ENCODE peak calls at places on chromosome 6, in seven cellular contexts. T is OCI-LY7, G is HCT116, D is MM.1S, Q is PC-3, W is GM23248, F is hepatocyte. U is an unnamed sample.

GRCh38 chr6:79601020-79601609 is 30.0 kb upstream of the SH3BGRL2 start:
- DNase-seq in G (no peak), Q (peak; percentile 83), F (peak; percentile 57), W (peak; percentile 37), D (no peak), T (no peak), U (no peak)

GRCh38 chr6:136737343-136738177 is 54.7 kb downstream of the MAP3K5 start:
- DNase-seq in G (no peak), D (no peak), W (peak; percentile 20), F (no peak), Q (no peak), T (no peak), U (no peak)

GRCh38 chr6:30963641-30964040 is 19.9 kb upstream of the MUC21 start:
- DNase-seq in F (no peak), T (no peak), D (no peak), W (peak; percentile 18), G (no peak), Q (peak; percentile 49), U (no peak)

GRCh38 chr6:107962723-107963122 is 4.7 kb upstream of the SEC63 start:
- DNase-seq in Q (no peak), G (no peak), T (no peak), F (no peak), D (no peak), W (no peak), U (no peak)

GRCh38 chr6:166836785-166837718 is 119.3 kb downstream of the RNASET2 start:
- DNase-seq in Q (no peak), T (no peak), F (no peak), D (no peak), W (no peak), G (no peak), U (no peak)

GRCh38 chr6:110356778-110357177 is 1.4 kb downstream of the METTL24 start:
- DNase-seq in T (no peak), Q (no peak), W (no peak), F (no peak), G (no peak), D (no peak), U (no peak)

GRCh38 chr6:29887819-29888581 is 54.3 kb upstream of the HLA-A start:
- DNase-seq in D (no peak), G (peak; percentile 18), W (peak; percentile 73), Q (peak; percentile 25), F (peak; percentile 89), T (no peak), U (peak; percentile 47)

GRCh38 chr6:24520929-24521546 is 26.3 kb downstream of the ALDH5A1 start:
- DNase-seq in F (peak; percentile 69), G (peak; percentile 23), D (peak; percentile 45), T (peak; percentile 80), Q (peak; percentile 67), W (peak; percentile 73), U (peak; percentile 67)

GRCh38 chr6:40968620-40969145 is 70.3 kb downstream of the UNC5CL start:
- DNase-seq in W (no peak), D (no peak), Q (no peak), T (no peak), F (no peak), G (no peak), U (no peak)

DNA sequence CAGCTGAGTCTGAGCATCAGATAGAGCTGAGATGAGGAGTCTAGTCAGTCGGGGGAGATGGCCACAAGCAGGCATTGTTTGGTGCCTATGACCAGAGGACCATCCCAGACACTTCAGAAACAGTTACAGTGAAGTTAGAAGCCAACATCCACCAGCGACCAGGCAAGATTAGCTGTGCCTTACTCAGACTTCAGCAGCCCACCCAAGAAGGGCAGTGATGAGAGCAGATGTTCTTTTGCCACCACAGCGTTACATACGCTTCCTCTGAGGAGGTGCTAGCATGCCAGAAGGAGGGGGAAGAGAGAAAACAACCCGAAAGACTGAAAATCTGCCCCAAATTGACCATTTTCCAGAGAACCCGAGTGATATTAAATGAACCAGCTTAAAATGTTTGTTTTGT is 186.8 kb downstream of the PRL start:
- DNase-seq in T (no peak), Q (no peak), D (no peak), F (no peak), G (no peak), W (no peak), U (no peak)
- H3K36me3 ChIP-seq in T (no peaks in the 10 kb centered on the region), Q (no peaks in the 10 kb centered on the region), D (no peaks in the 10 kb centered on the region), F (no peaks in the 10 kb centered on the region), G (no peaks in the 10 kb centered on the region), W (no peaks in the 10 kb centered on the region), U (no peaks in the 10 kb centered on the region)

DNA sequence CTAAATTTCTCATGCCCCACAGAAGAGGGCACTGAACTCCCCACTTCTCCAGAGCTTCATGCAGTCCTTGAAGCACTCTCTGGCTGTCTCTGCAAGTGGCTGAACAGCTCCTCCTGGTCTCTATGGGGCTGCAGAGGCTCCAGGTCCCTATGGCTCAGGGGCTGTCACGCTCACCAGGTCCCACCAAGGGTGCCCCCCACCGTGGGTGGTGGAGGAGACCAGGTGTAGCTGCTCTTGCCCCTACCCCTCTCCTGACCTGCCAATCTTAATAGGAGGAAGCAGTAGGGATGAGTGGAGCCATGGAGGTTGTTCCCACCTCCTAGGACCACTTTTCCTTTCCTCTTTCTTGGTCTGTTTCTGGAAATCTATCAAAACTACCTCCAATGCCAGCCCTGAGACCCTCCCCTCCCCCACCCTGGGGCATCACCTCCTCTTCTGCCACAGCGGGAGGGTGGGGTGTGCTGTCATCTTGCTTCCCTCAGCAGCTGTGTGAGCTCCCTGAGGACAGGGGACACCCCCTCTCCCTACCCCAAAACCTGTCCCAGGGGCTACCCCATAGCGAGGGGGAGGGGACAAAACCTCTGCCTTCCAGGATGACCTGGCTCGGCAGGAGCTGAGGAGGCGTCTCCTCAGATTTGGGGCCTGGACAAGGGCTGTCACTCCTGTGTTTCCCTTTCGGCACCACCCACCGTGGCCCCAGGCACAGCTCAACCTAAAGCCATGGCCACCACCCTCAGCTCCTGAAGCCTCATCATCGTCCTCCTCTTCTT is 12.0 kb upstream of the RAET1E start:
- DNase-seq in W (no peak), G (no peak), T (no peak), D (no peak), Q (no peak), F (no peak), U (no peak)
- TF ChIP-seq EZH2phosphoT487 in W (no peak), G (no peak), T (no peak), D (no peak), Q (no peak), F (no peak), U (no peak)

GRCh38 chr6:33278810-33279209 is 1.9 kb downstream of the B3GALT4 start:
- DNase-seq in F (no peak), D (no peak), W (no peak), G (no peak), T (no peak), Q (no peak), U (no peak)
- H3K36me3 ChIP-seq in F (no peaks in the 10 kb centered on the region), D (no peaks in the 10 kb centered on the region), W (peaks cover 40% of the 10 kb centered on the region), G (peaks cover 51% of the 10 kb centered on the region), T (peaks cover 91% of the 10 kb centered on the region), Q (peaks cover 34% of the 10 kb centered on the region), U (no peaks in the 10 kb centered on the region)

DNA sequence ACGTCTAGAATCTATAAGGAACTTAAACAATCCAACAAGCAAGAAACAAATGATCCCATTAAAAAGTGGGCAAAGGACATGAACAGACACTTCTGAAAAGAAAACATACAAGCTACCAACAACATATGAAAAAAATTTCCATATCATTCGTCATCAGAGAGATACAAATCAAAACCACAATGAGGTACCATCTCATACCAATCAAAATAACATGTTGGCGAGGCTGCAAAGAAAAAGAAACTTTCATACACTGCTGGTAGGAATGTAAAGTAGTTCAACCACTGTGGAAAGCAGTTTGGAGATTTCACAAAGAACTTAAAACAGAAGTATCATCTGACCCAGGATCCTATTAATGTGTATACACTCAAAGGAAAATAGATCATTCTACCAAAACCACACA is 243.9 kb upstream of the RUNX2 start:
- DNase-seq in G (no peak), Q (peak; percentile 12), T (no peak), D (no peak), W (no peak), F (no peak), U (no peak)
- TF ChIP-seq EZH2phosphoT487 in G (no peak), Q (no peak), T (no peak), D (no peak), W (no peak), F (no peak), U (no peak)

DNA sequence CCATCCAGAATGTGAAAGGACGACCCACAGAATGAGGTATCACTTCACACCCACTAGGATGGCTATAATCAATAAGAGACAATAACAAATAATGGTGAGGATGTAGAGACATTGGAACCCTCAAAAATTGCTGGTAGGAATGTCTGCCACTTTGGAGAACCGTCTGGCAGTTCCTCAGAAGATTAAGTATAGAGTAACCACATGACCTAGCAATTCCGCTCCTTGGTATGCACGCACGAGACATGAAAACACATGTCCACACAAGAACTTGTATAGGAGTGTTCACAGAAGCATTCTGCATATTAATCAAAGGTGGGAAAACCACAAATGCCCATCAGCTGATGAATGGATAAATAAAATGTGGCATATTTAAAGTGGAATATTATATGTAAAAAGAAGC is 100.6 kb downstream of the IRF4 start:
- DNase-seq in Q (no peak), F (no peak), W (no peak), D (no peak), G (no peak), T (no peak), U (no peak)
- H3K36me3 ChIP-seq in Q (peaks cover 10% of the 10 kb centered on the region), F (peaks cover 8% of the 10 kb centered on the region), W (peaks cover 8% of the 10 kb centered on the region), D (no peaks in the 10 kb centered on the region), G (peaks cover 11% of the 10 kb centered on the region), T (peaks cover 9% of the 10 kb centered on the region), U (peaks cover 8% of the 10 kb centered on the region)

DNA sequence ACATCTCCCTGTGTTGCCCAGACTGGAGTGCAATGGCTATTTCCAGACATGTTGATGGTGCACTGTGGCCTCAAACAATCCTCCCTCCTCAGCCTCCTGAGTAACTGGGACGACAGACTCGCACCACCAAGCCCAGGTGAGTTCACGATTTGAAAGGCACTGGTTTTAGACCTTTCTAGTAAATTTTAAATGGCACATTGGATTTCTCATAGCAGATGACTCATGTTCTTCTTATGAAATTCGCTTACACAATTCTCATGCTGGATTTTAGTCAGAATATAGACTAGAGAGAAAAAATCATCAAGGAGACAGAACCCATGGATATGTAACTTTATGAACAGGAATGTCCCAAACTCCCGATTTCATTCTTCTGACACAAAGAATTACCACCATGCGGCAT is 18.1 kb upstream of the PXDC1 start:
- DNase-seq in D (no peak), F (no peak), Q (peak; percentile 58), T (no peak), W (peak; percentile 83), G (no peak), U (no peak)
- TF ChIP-seq EZH2phosphoT487 in D (no peak), F (no peak), Q (no peak), T (no peak), W (no peak), G (no peak), U (no peak)

U was measured in neural progenitor cell.